ENCODE peak calls at places on chromosomes 5 and 9, in seven cellular contexts. Y is H7; G is GM19239; F is astrocyte of the cerebellum; C is stimulated activated CD4-positive, alpha-beta T cell treated with anti-CD3 and anti-CD28 coated beads, TNF-alpha, amount 100 ng/mL, for 1 hour; H is T1000; T is left ventricle myocardium inferior. K is an unnamed sample.
A peak's percentile ranks its signal among the peaks of the same experiment; 100 is the strongest.

GRCh38 chr5:132225165-132226032 is 2.3 kb downstream of the P4HA2 start:
- DNase-seq in Y (no peak), G (no peak), F (no peak), C (no peak), H (peak; percentile 83), T (peak; percentile 71), K (peak; percentile 37)

GRCh38 chr5:97363577-97363976 is 180.5 kb upstream of the RIOK2 start:
- DNase-seq in Y (no peak), G (no peak), F (no peak), C (no peak), H (no peak), T (no peak), K (no peak)

GRCh38 chr5:98581416-98581999 is 192.0 kb upstream of the RGMB start:
- DNase-seq in Y (no peak), G (no peak), F (no peak), C (no peak), H (no peak), T (no peak), K (no peak)

GRCh38 chr5:168106008-168106761 is 185.3 kb upstream of the WWC1 start:
- DNase-seq in Y (no peak), G (no peak), F (no peak), C (no peak), H (no peak), T (no peak), K (no peak)

GRCh38 chr9:114285166-114285867 is 37.6 kb upstream of the ORM1 start:
- DNase-seq in Y (peak; percentile 74), G (no peak), F (peak; percentile 89), C (no peak), H (peak; percentile 71), T (peak; percentile 12), K (peak; percentile 89)

GRCh38 chr5:132260714-132261615 is 3.5 kb downstream of the PDLIM4 start:
- DNase-seq in Y (peak; percentile 48), G (no peak), F (peak; percentile 95), C (no peak), H (peak; percentile 24), T (peak; percentile 56), K (peak; percentile 63)

GRCh38 chr5:139138790-139139189 is 59.4 kb downstream of the SIL1 start:
- DNase-seq in Y (no peak), G (no peak), F (no peak), C (no peak), H (no peak), T (peak; percentile 33), K (no peak)

GRCh38 chr5:41738695-41739354 is 131.4 kb downstream of the OXCT1 start:
- DNase-seq in Y (no peak), G (no peak), F (no peak), C (no peak), H (no peak), T (no peak), K (no peak)

GRCh38 chr5:173800340-173800739 is 87.8 kb upstream of the CPEB4 start:
- DNase-seq in Y (no peak), G (no peak), F (no peak), C (no peak), H (no peak), T (no peak), K (no peak)

GRCh38 chr9:95215368-95215898 is 102.1 kb downstream of the FANCC start:
- DNase-seq in Y (no peak), G (no peak), F (no peak), C (no peak), H (no peak), T (no peak), K (no peak)

GRCh38 chr9:72952914-72953313 is at the start of gene ALDH1A1:
- DNase-seq in Y (peak; percentile 4), G (no peak), F (no peak), C (no peak), H (no peak), T (no peak), K (no peak)

GRCh38 chr5:121797677-121798518 is 53.8 kb upstream of the FTMT start:
- DNase-seq in Y (peak; percentile 0), G (no peak), F (no peak), C (no peak), H (no peak), T (no peak), K (no peak)

GRCh38 chr5:172144931-172145869 is 42.8 kb downstream of the STK10 start:
- DNase-seq in Y (peak; percentile 55), G (no peak), F (no peak), C (no peak), H (no peak), T (no peak), K (no peak)

GRCh38 chr9:137044502-137045177 is 1.3 kb downstream of the NPDC1 start:
- DNase-seq in Y (no peak), G (no peak), F (no peak), C (no peak), H (no peak), T (no peak), K (no peak)

GRCh38 chr5:116137544-116138378 is 52.9 kb downstream of the COMMD10 start:
- DNase-seq in Y (peak; percentile 20), G (no peak), F (peak; percentile 48), C (no peak), H (no peak), T (no peak), K (no peak)

GRCh38 chr9:130240410-130241197 is 25.0 kb upstream of the HMCN2 start:
- DNase-seq in Y (peak; percentile 84), G (no peak), F (peak; percentile 37), C (no peak), H (no peak), T (peak; percentile 41), K (peak; percentile 65)

GRCh38 chr5:149578896-149579295 is 2.4 kb upstream of the ARHGEF37 start:
- DNase-seq in Y (no peak), G (no peak), F (no peak), C (no peak), H (no peak), T (no peak), K (no peak)

GRCh38 chr9:98539954-98540353 is 168.8 kb downstream of the GABBR2 start:
- DNase-seq in Y (no peak), G (no peak), F (peak; percentile 57), C (no peak), H (no peak), T (no peak), K (no peak)

GRCh38 chr5:74499236-74499635 is 141.3 kb downstream of the ENC1 start:
- DNase-seq in Y (no peak), G (no peak), F (no peak), C (no peak), H (no peak), T (no peak), K (no peak)

GRCh38 chr9:70262948-70263347 is 4.2 kb downstream of the SMC5 start:
- DNase-seq in Y (no peak), G (no peak), F (no peak), C (no peak), H (no peak), T (no peak), K (no peak)

GRCh38 chr5:10734050-10734709 is 26.9 kb downstream of the DAP start:
- DNase-seq in Y (no peak), G (no peak), F (no peak), C (no peak), H (no peak), T (no peak), K (no peak)

K was measured in ovary.